ENCODE peak calls at places on chromosome 15, in six cellular contexts. One of them, this sample, is unnamed.

GRCh38 chr15:70576683-70577082 is 186.7 kb downstream of the UACA start:
- DNase-seq in mesendoderm: no peak
- DNase-seq in H1: no peak
- DNase-seq in IMR-90: no peak
- DNase-seq in H9: no peak
- DNase-seq in mesenchymal stem cell: peak; percentile 55
- DNase-seq in this sample: no peak

GRCh38 chr15:70963199-70963598 is 70.6 kb downstream of the LRRC49 start:
- DNase-seq in mesendoderm: no peak
- DNase-seq in H9: no peak
- DNase-seq in mesenchymal stem cell: no peak
- DNase-seq in IMR-90: no peak
- DNase-seq in H1: no peak
- DNase-seq in this sample: no peak

GRCh38 chr15:50358805-50359204 is 3.8 kb upstream of the GABPB1 start:
- DNase-seq in mesendoderm: peak; percentile 83
- DNase-seq in IMR-90: peak; percentile 59
- DNase-seq in mesenchymal stem cell: peak; percentile 67
- DNase-seq in H1: no peak
- DNase-seq in H9: peak; percentile 36
- DNase-seq in this sample: no peak

GRCh38 chr15:52529289-52529929 is 729 bp upstream of the MYO5A start:
- DNase-seq in H9: peak; percentile 48
- DNase-seq in H1: no peak
- DNase-seq in mesendoderm: peak; percentile 49
- DNase-seq in IMR-90: no peak
- DNase-seq in mesenchymal stem cell: no peak
- DNase-seq in this sample: peak; percentile 11

GRCh38 chr15:58212909-58213526 is 74.8 kb downstream of the AQP9 start:
- DNase-seq in mesendoderm: no peak
- DNase-seq in H9: no peak
- DNase-seq in mesenchymal stem cell: no peak
- DNase-seq in H1: no peak
- DNase-seq in IMR-90: peak; percentile 55
- DNase-seq in this sample: no peak

GRCh38 chr15:46442901-46443590 is 808.2 kb downstream of the SQOR start:
- DNase-seq in mesendoderm: no peak
- DNase-seq in H9: no peak
- DNase-seq in IMR-90: no peak
- DNase-seq in mesenchymal stem cell: peak; percentile 19
- DNase-seq in H1: no peak
- DNase-seq in this sample: no peak

GRCh38 chr15:101579766-101580165 is 72.4 kb downstream of the TM2D3 start:
- DNase-seq in H9: no peak
- DNase-seq in mesendoderm: no peak
- DNase-seq in IMR-90: peak; percentile 26
- DNase-seq in H1: no peak
- DNase-seq in mesenchymal stem cell: peak; percentile 25
- DNase-seq in this sample: no peak

GRCh38 chr15:51367322-51367976 is 26.0 kb downstream of the GLDN start:
- DNase-seq in mesendoderm: peak; percentile 82
- DNase-seq in H1: no peak
- DNase-seq in IMR-90: no peak
- DNase-seq in H9: no peak
- DNase-seq in mesenchymal stem cell: no peak
- DNase-seq in this sample: no peak

GRCh38 chr15:69388259-69388658 is 25.9 kb upstream of the KIF23 start:
- DNase-seq in mesenchymal stem cell: no peak
- DNase-seq in mesendoderm: peak; percentile 49
- DNase-seq in H9: no peak
- DNase-seq in H1: no peak
- DNase-seq in IMR-90: no peak
- DNase-seq in this sample: no peak

GRCh38 chr15:49415638-49416037 is 7.4 kb upstream of the FGF7 start:
- DNase-seq in IMR-90: peak; percentile 97
- DNase-seq in mesenchymal stem cell: peak; percentile 92
- DNase-seq in H1: no peak
- DNase-seq in H9: no peak
- DNase-seq in mesendoderm: no peak
- DNase-seq in this sample: no peak

GRCh38 chr15:25799906-25800700 is 63.0 kb downstream of the ATP10A start:
- DNase-seq in mesenchymal stem cell: no peak
- DNase-seq in mesendoderm: no peak
- DNase-seq in IMR-90: no peak
- DNase-seq in H9: peak; percentile 25
- DNase-seq in H1: no peak
- DNase-seq in this sample: no peak

GRCh38 chr15:73957276-73957675 is 31.0 kb downstream of the LOXL1 start:
- DNase-seq in IMR-90: no peak
- DNase-seq in H1: no peak
- DNase-seq in mesenchymal stem cell: no peak
- DNase-seq in mesendoderm: no peak
- DNase-seq in H9: no peak
- DNase-seq in this sample: no peak

GRCh38 chr15:91067026-91067425 is 33.0 kb upstream of the SV2B start:
- DNase-seq in IMR-90: peak; percentile 10
- DNase-seq in H9: no peak
- DNase-seq in mesenchymal stem cell: no peak
- DNase-seq in H1: no peak
- DNase-seq in mesendoderm: no peak
- DNase-seq in this sample: no peak

GRCh38 chr15:28942046-28942445 is 56.3 kb downstream of the APBA2 start:
- DNase-seq in mesenchymal stem cell: no peak
- DNase-seq in H9: peak; percentile 11
- DNase-seq in IMR-90: no peak
- DNase-seq in mesendoderm: no peak
- DNase-seq in H1: no peak
- DNase-seq in this sample: no peak

GRCh38 chr15:60265057-60265456 is 132.7 kb downstream of the ANXA2 start:
- DNase-seq in IMR-90: no peak
- DNase-seq in mesenchymal stem cell: no peak
- DNase-seq in H9: no peak
- DNase-seq in mesendoderm: peak; percentile 22
- DNase-seq in H1: no peak
- DNase-seq in this sample: no peak

GRCh38 chr15:52150878-52151277 is 38.3 kb upstream of the BCL2L10 start:
- DNase-seq in IMR-90: no peak
- DNase-seq in H9: no peak
- DNase-seq in H1: no peak
- DNase-seq in mesenchymal stem cell: no peak
- DNase-seq in mesendoderm: no peak
- DNase-seq in this sample: no peak

DNA sequence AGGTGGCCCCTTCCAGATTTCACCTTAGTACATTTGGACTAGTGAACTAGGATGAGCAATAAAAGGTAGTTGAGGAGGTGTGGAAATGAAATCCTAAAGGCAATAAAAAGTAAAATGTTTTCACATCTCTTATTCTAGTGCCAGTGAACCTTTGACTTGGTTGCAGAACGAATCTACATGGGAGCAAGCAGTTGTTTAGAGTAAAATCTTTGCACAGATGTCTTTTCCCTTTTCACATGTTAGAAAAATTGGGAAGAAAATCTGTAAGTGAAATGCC is 63.9 kb downstream of the AKAP13 start:
- DNase-seq in IMR-90: no peak
- DNase-seq in mesendoderm: no peak
- DNase-seq in mesenchymal stem cell: no peak
- DNase-seq in H1: no peak
- DNase-seq in H9: no peak
- DNase-seq in this sample: no peak
- H3K27ac ChIP-seq in IMR-90: no peak overlapping the region
- H3K27ac ChIP-seq in mesendoderm: no peak overlapping the region
- H3K27ac ChIP-seq in mesenchymal stem cell: no peak overlapping the region
- H3K27ac ChIP-seq in H1: no peak overlapping the region
- H3K27ac ChIP-seq in H9: no peak overlapping the region
- H3K27ac ChIP-seq in this sample: peak overlapping the region; percentile 72

GRCh38 chr15:56886450-56886856 is 32.0 kb upstream of the TCF12 start:
- DNase-seq in H1: no peak
- DNase-seq in H9: no peak
- DNase-seq in mesendoderm: no peak
- DNase-seq in IMR-90: peak; percentile 17
- DNase-seq in mesenchymal stem cell: no peak
- DNase-seq in this sample: no peak

GRCh38 chr15:56886878-56887781 is 31.3 kb upstream of the TCF12 start:
- DNase-seq in H1: peak; percentile 68
- DNase-seq in mesenchymal stem cell: peak; percentile 97
- DNase-seq in H9: peak; percentile 93
- DNase-seq in IMR-90: peak; percentile 95
- DNase-seq in mesendoderm: peak; percentile 97
- DNase-seq in this sample: peak; percentile 94

GRCh38 chr15:56890038-56890437 is 28.4 kb upstream of the TCF12 start:
- DNase-seq in H9: no peak
- DNase-seq in mesenchymal stem cell: no peak
- DNase-seq in mesendoderm: no peak
- DNase-seq in H1: no peak
- DNase-seq in IMR-90: no peak
- DNase-seq in this sample: no peak

GRCh38 chr15:56891852-56892251 is 26.6 kb upstream of the TCF12 start:
- DNase-seq in H1: no peak
- DNase-seq in mesendoderm: peak; percentile 59
- DNase-seq in IMR-90: no peak
- DNase-seq in mesenchymal stem cell: no peak
- DNase-seq in H9: no peak
- DNase-seq in this sample: no peak

GRCh38 chr15:56887782-56888127 is 30.7 kb upstream of the TCF12 start:
- DNase-seq in mesendoderm: no peak
- DNase-seq in IMR-90: no peak
- DNase-seq in mesenchymal stem cell: no peak
- DNase-seq in H9: no peak
- DNase-seq in H1: no peak
- DNase-seq in this sample: no peak
- H4K8ac ChIP-seq in mesendoderm: no peak overlapping the region
- H4K8ac ChIP-seq in IMR-90: peak overlapping the region; percentile 98
- H4K8ac ChIP-seq in mesenchymal stem cell: peak overlapping the region; percentile 93
- H4K8ac ChIP-seq in H9: no peak overlapping the region
- H4K8ac ChIP-seq in H1: no peak overlapping the region
- H4K8ac ChIP-seq in this sample: no peak overlapping the region

GRCh38 chr15:77144492-77145070 is 73.7 kb upstream of the TSPAN3 start:
- DNase-seq in H9: no peak
- DNase-seq in H1: no peak
- DNase-seq in IMR-90: peak; percentile 97
- DNase-seq in mesendoderm: peak; percentile 53
- DNase-seq in mesenchymal stem cell: peak; percentile 92
- DNase-seq in this sample: no peak
- H2BK5ac ChIP-seq in H9: no peak overlapping the region
- H2BK5ac ChIP-seq in H1: no peak overlapping the region
- H2BK5ac ChIP-seq in IMR-90: peak overlapping the region; percentile 100
- H2BK5ac ChIP-seq in mesendoderm: no peak overlapping the region
- H2BK5ac ChIP-seq in mesenchymal stem cell: peak overlapping the region; percentile 50
- H2BK5ac ChIP-seq in this sample: no peak overlapping the region

DNA sequence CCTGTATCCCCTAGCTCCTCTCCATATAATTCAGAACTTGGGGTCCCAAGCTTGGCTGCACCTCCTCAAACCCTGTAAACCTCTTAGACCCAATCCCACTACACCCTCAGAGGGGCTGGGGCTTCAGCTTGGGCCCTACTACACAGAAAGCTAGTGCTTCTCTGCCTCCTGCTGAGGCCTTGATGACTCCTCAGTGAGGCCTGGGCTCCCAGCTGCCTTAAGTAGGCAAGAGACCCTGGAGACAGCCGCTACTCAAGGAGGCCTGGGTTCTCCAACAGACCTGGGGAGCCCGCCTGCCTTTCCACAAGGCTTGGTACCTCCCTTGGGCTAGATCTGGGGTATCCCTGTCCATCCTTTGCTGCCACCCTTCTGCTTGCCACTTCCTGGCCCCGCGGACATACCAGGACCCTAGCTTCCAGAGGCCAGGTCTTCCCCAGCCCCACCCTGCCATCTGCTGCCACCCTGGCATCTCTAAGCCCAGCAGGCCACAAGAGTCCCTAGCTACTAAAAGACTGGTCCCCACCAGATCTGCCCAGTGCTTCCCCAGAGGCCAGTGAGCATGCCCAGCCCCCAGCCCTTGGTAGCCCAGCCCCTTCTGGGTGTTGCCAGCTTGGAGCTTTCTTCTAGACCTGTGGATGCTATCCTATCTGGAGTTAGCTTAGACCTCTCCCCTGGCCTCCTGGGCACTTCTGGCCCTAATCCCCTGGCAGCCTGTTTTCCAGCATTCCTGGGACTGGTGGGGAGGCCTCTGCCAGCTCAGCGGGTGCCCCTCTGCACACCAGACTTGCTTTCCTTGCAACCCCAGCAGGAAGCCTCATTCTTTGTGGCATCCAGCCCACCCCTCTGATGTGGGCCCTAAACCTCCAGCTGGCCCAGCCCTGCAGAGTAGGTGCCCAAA is 13.7 kb downstream of the C15orf39 start:
- DNase-seq in H9: no peak
- DNase-seq in mesendoderm: no peak
- DNase-seq in H1: no peak
- DNase-seq in mesenchymal stem cell: no peak
- DNase-seq in IMR-90: no peak
- DNase-seq in this sample: no peak
- H3K27ac ChIP-seq in H9: no peak overlapping the region
- H3K27ac ChIP-seq in mesendoderm: no peak overlapping the region
- H3K27ac ChIP-seq in H1: no peak overlapping the region
- H3K27ac ChIP-seq in mesenchymal stem cell: no peak overlapping the region
- H3K27ac ChIP-seq in IMR-90: no peak overlapping the region
- H3K27ac ChIP-seq in this sample: no peak overlapping the region

GRCh38 chr15:96181873-96182301 is 148.6 kb upstream of the NR2F2 start:
- DNase-seq in IMR-90: peak; percentile 88
- DNase-seq in mesendoderm: peak; percentile 29
- DNase-seq in H1: no peak
- DNase-seq in H9: no peak
- DNase-seq in mesenchymal stem cell: peak; percentile 67
- DNase-seq in this sample: no peak
- H4K8ac ChIP-seq in IMR-90: peak overlapping the region; percentile 80
- H4K8ac ChIP-seq in mesendoderm: no peak overlapping the region
- H4K8ac ChIP-seq in H1: no peak overlapping the region
- H4K8ac ChIP-seq in H9: no peak overlapping the region
- H4K8ac ChIP-seq in mesenchymal stem cell: no peak overlapping the region
- H4K8ac ChIP-seq in this sample: no peak overlapping the region

DNA sequence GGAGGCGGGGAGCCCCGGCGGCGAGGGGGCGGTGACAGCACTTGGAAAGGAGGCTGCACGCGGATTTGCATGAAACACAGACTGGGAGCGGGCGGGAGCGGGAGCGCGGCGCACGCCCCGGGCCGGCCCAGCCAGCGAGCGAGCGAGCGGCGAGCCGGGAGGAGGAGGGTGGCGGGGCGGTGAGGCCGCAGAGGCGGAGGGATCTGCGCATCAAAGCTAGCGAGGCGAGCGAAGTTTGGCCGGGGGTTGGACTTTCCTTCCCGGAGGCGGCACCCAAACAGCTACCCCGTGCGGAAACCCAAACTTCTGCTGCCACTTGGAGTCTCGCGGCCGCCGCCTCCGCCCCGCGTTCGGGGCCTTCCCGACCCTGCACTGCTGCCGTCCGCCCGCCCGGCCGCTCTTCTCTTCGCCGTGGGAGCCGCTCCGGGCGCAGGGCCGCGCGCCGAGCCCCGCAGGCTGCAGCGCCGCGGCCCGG is at the start of gene SMAD3:
- DNase-seq in mesendoderm: peak; percentile 97
- DNase-seq in H9: peak; percentile 81
- DNase-seq in IMR-90: peak; percentile 95
- DNase-seq in H1: peak; percentile 66
- DNase-seq in mesenchymal stem cell: peak; percentile 95
- DNase-seq in this sample: peak; percentile 84
- H2BK5ac ChIP-seq in mesendoderm: peak within 1 kb of the TSS; percentile 82
- H2BK5ac ChIP-seq in H9: no peak within 1 kb of the TSS
- H2BK5ac ChIP-seq in IMR-90: peak within 1 kb of the TSS; percentile 84
- H2BK5ac ChIP-seq in H1: peak within 1 kb of the TSS; percentile 50
- H2BK5ac ChIP-seq in mesenchymal stem cell: peak within 1 kb of the TSS; percentile 68
- H2BK5ac ChIP-seq in this sample: peak within 1 kb of the TSS; percentile 62

GRCh38 chr15:76994496-76994895 is 430 bp upstream of the PSTPIP1 start:
- DNase-seq in H1: no peak
- DNase-seq in mesenchymal stem cell: no peak
- DNase-seq in IMR-90: no peak
- DNase-seq in mesendoderm: no peak
- DNase-seq in H9: no peak
- DNase-seq in this sample: no peak
- H3K27ac ChIP-seq in H1: no peak overlapping the region
- H3K27ac ChIP-seq in mesenchymal stem cell: no peak overlapping the region
- H3K27ac ChIP-seq in IMR-90: no peak overlapping the region
- H3K27ac ChIP-seq in mesendoderm: no peak overlapping the region
- H3K27ac ChIP-seq in H9: no peak overlapping the region
- H3K27ac ChIP-seq in this sample: no peak overlapping the region

This sample was measured in neuronal stem cell.